ENCODE peak calls at places on chromosomes 16 and 17, in four cellular contexts. A is AG10803, R is germinal center, G is T-helper 1 cell. N is an unnamed sample.

GRCh38 chr16:10541396-10541795 is 39.0 kb downstream of the EMP2 start:
- DNase-seq in A (no peak), R (no peak), G (no peak), N (no peak)

GRCh38 chr17:64491034-64491860 is 5.6 kb downstream of the POLG2 start:
- DNase-seq in A (peak), R (no peak), G (no peak), N (no peak)

GRCh38 chr16:11806721-11807120 is 9.7 kb upstream of the ZC3H7A start:
- DNase-seq in A (peak), R (no peak), G (no peak), N (no peak)

GRCh38 chr16:87956169-87956770 is 5.0 kb downstream of the BANP start:
- DNase-seq in A (peak), R (peak), G (peak), N (no peak)

GRCh38 chr16:67192781-67193260 is 866 bp downstream of the E2F4 start:
- DNase-seq in A (no peak), R (no peak), G (no peak), N (no peak)

GRCh38 chr17:7132511-7133094 is 18.0 kb upstream of the ASGR2 start:
- DNase-seq in A (no peak), R (peak), G (peak), N (peak)

GRCh38 chr16:84368327-84368996 is at the start of gene ATP2C2:
- DNase-seq in A (no peak), R (no peak), G (no peak), N (no peak)

GRCh38 chr16:65071371-65072311 is 50.2 kb downstream of the CDH11 start:
- DNase-seq in A (peak), R (no peak), G (no peak), N (no peak)

GRCh38 chr16:48231675-48232214 is 12.4 kb upstream of the LONP2 start:
- DNase-seq in A (peak), R (no peak), G (no peak), N (peak)

GRCh38 chr17:76550712-76551615 is 11.1 kb downstream of the PRCD start:
- DNase-seq in A (peak), R (no peak), G (no peak), N (no peak)

GRCh38 chr16:11636172-11636721 is 32.0 kb upstream of the SNN start:
- DNase-seq in A (no peak), R (no peak), G (no peak), N (peak)

GRCh38 chr16:10822702-10823101 is 4.1 kb upstream of the TVP23A start:
- DNase-seq in A (no peak), R (no peak), G (no peak), N (no peak)

GRCh38 chr17:38943607-38944006 is 18.2 kb downstream of the LASP1NB start:
- DNase-seq in A (no peak), R (no peak), G (no peak), N (no peak)

GRCh38 chr16:2335286-2335895 is 5.1 kb downstream of the ABCA3 start:
- DNase-seq in A (no peak), R (no peak), G (no peak), N (no peak)

GRCh38 chr16:2331199-2331931 is 9.2 kb downstream of the ABCA3 start:
- DNase-seq in A (no peak), R (no peak), G (no peak), N (no peak)

GRCh38 chr17:37717627-37718382 is 27.1 kb downstream of the HNF1B start:
- DNase-seq in A (peak), R (no peak), G (no peak), N (no peak)

GRCh38 chr17:55157165-55157564 is 107.6 kb upstream of the HLF start:
- DNase-seq in A (peak), R (no peak), G (no peak), N (no peak)

GRCh38 chr17:52155301-52155700 is 3.2 kb downstream of the CA10 start:
- DNase-seq in A (no peak), R (no peak), G (no peak), N (no peak)

GRCh38 chr17:2346475-2346874 is 9.2 kb downstream of the SGSM2 start:
- DNase-seq in A (no peak), R (no peak), G (no peak), N (no peak)

GRCh38 chr17:82428546-82428945 is 10.2 kb upstream of the OGFOD3 start:
- DNase-seq in A (no peak), R (no peak), G (no peak), N (no peak)

GRCh38 chr17:20805751-20806150 is 226.2 kb downstream of the CDRT15L2 start:
- DNase-seq in A (no peak), R (no peak), G (no peak), N (no peak)

GRCh38 chr17:19382581-19383444 is 4.2 kb downstream of the MFAP4 start:
- DNase-seq in A (no peak), R (no peak), G (no peak), N (no peak)

GRCh38 chr17:27446569-27447301 is 9.5 kb upstream of the KSR1 start:
- DNase-seq in A (peak), R (no peak), G (no peak), N (no peak)